ENCODE peak calls at places on chromosomes 5 and 9, in six cellular contexts. W is Kasumi-1, C is HS-5, J is A549, H is mesothelial cell of epicardium, X is Daoy. N is an unnamed sample.

GRCh38 chr5:136191304-136192014 is 1.5 kb downstream of the SMIM32 start:
- DNase-seq in W (no peak), C (no peak), J (no peak), H (peak; percentile 39), X (peak; percentile 47), N (peak; percentile 31)

GRCh38 chr5:168822745-168823281 is 243.6 kb upstream of the PANK3 start:
- DNase-seq in W (no peak), C (no peak), J (no peak), H (no peak), X (peak; percentile 42), N (peak; percentile 39)

GRCh38 chr5:15600035-15600434 is 100.1 kb downstream of the FBXL7 start:
- DNase-seq in W (no peak), C (no peak), J (no peak), H (no peak), X (peak; percentile 14), N (no peak)

GRCh38 chr5:143101740-143102386 is 301.6 kb downstream of the NR3C1 start:
- DNase-seq in W (peak; percentile 10), C (no peak), J (no peak), H (no peak), X (no peak), N (no peak)

GRCh38 chr5:122906768-122907167 is 61.4 kb downstream of the SNX24 start:
- DNase-seq in W (no peak), C (no peak), J (no peak), H (no peak), X (peak; percentile 92), N (peak; percentile 10)

GRCh38 chr5:102536323-102536928 is 37.6 kb upstream of the SLCO6A1 start:
- DNase-seq in W (peak; percentile 69), C (no peak), J (peak; percentile 11), H (no peak), X (no peak), N (peak; percentile 42)

GRCh38 chr5:149618581-149619248 is 37.4 kb downstream of the ARHGEF37 start:
- DNase-seq in W (peak; percentile 77), C (no peak), J (peak; percentile 73), H (no peak), X (peak; percentile 77), N (peak; percentile 78)

GRCh38 chr9:134860510-134860909 is 20.1 kb upstream of the FCN2 start:
- DNase-seq in W (no peak), C (no peak), J (no peak), H (no peak), X (no peak), N (no peak)

GRCh38 chr9:134349941-134350340 is 23.7 kb downstream of the RXRA start:
- DNase-seq in W (no peak), C (no peak), J (no peak), H (no peak), X (no peak), N (no peak)

GRCh38 chr5:13591621-13592020 is 352.9 kb downstream of the DNAH5 start:
- DNase-seq in W (peak; percentile 91), C (peak; percentile 91), J (peak; percentile 53), H (no peak), X (peak; percentile 69), N (no peak)

GRCh38 chr5:179553875-179554274 is 3.5 kb downstream of the RUFY1 start:
- DNase-seq in W (no peak), C (no peak), J (peak; percentile 19), H (no peak), X (peak; percentile 75), N (no peak)

GRCh38 chr9:128689820-128690683 is 1.0 kb downstream of the SET start:
- DNase-seq in W (peak; percentile 7), C (no peak), J (peak; percentile 70), H (no peak), X (peak; percentile 69), N (peak; percentile 78)

GRCh38 chr5:161096006-161096405 is 244.0 kb upstream of the ATP10B start:
- DNase-seq in W (no peak), C (no peak), J (no peak), H (no peak), X (no peak), N (no peak)

GRCh38 chr9:82924243-82924605 is 138.7 kb downstream of the RASEF start:
- DNase-seq in W (no peak), C (no peak), J (no peak), H (no peak), X (no peak), N (no peak)

GRCh38 chr9:21709464-21710058 is 92.9 kb upstream of the MTAP start:
- DNase-seq in W (peak; percentile 25), C (no peak), J (peak; percentile 74), H (no peak), X (no peak), N (peak; percentile 57)

GRCh38 chr9:93533863-93534262 is 42.5 kb upstream of the PHF2 start:
- DNase-seq in W (peak; percentile 3), C (no peak), J (no peak), H (no peak), X (no peak), N (no peak)

GRCh38 chr9:16680965-16681658 is 189.4 kb downstream of the BNC2 start:
- DNase-seq in W (no peak), C (no peak), J (no peak), H (no peak), X (no peak), N (no peak)

GRCh38 chr5:146718628-146719027 is 159.9 kb downstream of the PPP2R2B start:
- DNase-seq in W (no peak), C (no peak), J (no peak), H (no peak), X (no peak), N (no peak)

GRCh38 chr5:69444127-69444754 is 29.3 kb downstream of the MARVELD2 start:
- DNase-seq in W (no peak), C (no peak), J (no peak), H (no peak), X (no peak), N (no peak)

GRCh38 chr5:10506535-10506934 is 57.3 kb upstream of the ANKRD33B start:
- DNase-seq in W (no peak), C (no peak), J (no peak), H (no peak), X (no peak), N (no peak)

GRCh38 chr9:127777368-127777960 is 1.0 kb downstream of the SH2D3C start:
- DNase-seq in W (no peak), C (no peak), J (no peak), H (no peak), X (no peak), N (no peak)

GRCh38 chr9:92894711-92895362 is 17.0 kb upstream of the ZNF484 start:
- DNase-seq in W (no peak), C (no peak), J (no peak), H (no peak), X (no peak), N (no peak)

GRCh38 chr9:130578865-130579737 is at the start of gene FUBP3:
- DNase-seq in W (peak; percentile 92), C (peak; percentile 82), J (peak; percentile 92), H (peak; percentile 83), X (peak; percentile 97), N (peak; percentile 95)

GRCh38 chr5:150153957-150154617 is 1.6 kb downstream of the PDGFRB start:
- DNase-seq in W (peak; percentile 57), C (no peak), J (peak; percentile 16), H (no peak), X (no peak), N (peak; percentile 50)

GRCh38 chr5:142017832-142018427 is 5.1 kb upstream of the GNPDA1 start:
- DNase-seq in W (no peak), C (no peak), J (no peak), H (no peak), X (peak; percentile 77), N (no peak)